ENCODE peak calls at places on chromosomes 2 and 18, in six cellular contexts. W is prostate gland, J is iPS DF 6.9, B is lower lobe of right lung, C is HCT116, E is kidney. L is an unnamed sample. For H3K4me1, the result is how much of the 10 kb centered on the place peaks cover.

GRCh38 chr2:218980800-218981389 is 4.1 kb downstream of the FEV start:
- DNase-seq in W (no peak), J (no peak), B (no peak), C (no peak), E (peak), L (no peak)

GRCh38 chr2:123434681-123435080 is 590.4 kb upstream of the CNTNAP5 start:
- DNase-seq in W (no peak), J (no peak), B (no peak), C (no peak), E (no peak), L (no peak)

GRCh38 chr2:170423919-170424318 is 246.0 kb downstream of the MYO3B start:
- DNase-seq in W (no peak), J (no peak), B (no peak), C (no peak), E (no peak), L (no peak)

GRCh38 chr2:170680172-170680913 is 34.8 kb upstream of the SP5 start:
- DNase-seq in W (no peak), J (no peak), B (no peak), C (no peak), E (no peak), L (no peak)

GRCh38 chr18:41449612-41450011 is 505.4 kb upstream of the PIK3C3 start:
- DNase-seq in W (no peak), J (no peak), B (no peak), C (no peak), E (no peak), L (no peak)

GRCh38 chr2:216546231-216546630 is 47.6 kb downstream of the RPL37A start:
- DNase-seq in W (no peak), J (no peak), B (no peak), C (no peak), E (no peak), L (no peak)

GRCh38 chr2:67880291-67880761 is 182.5 kb downstream of the C1D start:
- DNase-seq in W (peak), J (no peak), B (no peak), C (no peak), E (peak), L (no peak)

GRCh38 chr2:104848526-104848925 is 5.4 kb upstream of the POU3F3 start:
- DNase-seq in W (no peak), J (no peak), B (no peak), C (no peak), E (no peak), L (no peak)

GRCh38 chr2:156589381-156590079 is 153.4 kb downstream of the GPD2 start:
- DNase-seq in W (peak), J (no peak), B (no peak), C (peak), E (no peak), L (peak)

GRCh38 chr2:14642499-14642898 is 10.0 kb downstream of the LRATD1 start:
- DNase-seq in W (no peak), J (no peak), B (no peak), C (no peak), E (no peak), L (no peak)

GRCh38 chr2:26650713-26651457 is 9.7 kb upstream of the CIB4 start:
- DNase-seq in W (no peak), J (no peak), B (no peak), C (no peak), E (no peak), L (no peak)

GRCh38 chr2:143029141-143029540 is 100.1 kb upstream of the ARHGAP15 start:
- DNase-seq in W (no peak), J (no peak), B (no peak), C (no peak), E (no peak), L (no peak)

GRCh38 chr2:24818721-24819167 is 25.5 kb downstream of the CENPO start:
- DNase-seq in W (peak), J (no peak), B (no peak), C (no peak), E (peak), L (peak)

DNA sequence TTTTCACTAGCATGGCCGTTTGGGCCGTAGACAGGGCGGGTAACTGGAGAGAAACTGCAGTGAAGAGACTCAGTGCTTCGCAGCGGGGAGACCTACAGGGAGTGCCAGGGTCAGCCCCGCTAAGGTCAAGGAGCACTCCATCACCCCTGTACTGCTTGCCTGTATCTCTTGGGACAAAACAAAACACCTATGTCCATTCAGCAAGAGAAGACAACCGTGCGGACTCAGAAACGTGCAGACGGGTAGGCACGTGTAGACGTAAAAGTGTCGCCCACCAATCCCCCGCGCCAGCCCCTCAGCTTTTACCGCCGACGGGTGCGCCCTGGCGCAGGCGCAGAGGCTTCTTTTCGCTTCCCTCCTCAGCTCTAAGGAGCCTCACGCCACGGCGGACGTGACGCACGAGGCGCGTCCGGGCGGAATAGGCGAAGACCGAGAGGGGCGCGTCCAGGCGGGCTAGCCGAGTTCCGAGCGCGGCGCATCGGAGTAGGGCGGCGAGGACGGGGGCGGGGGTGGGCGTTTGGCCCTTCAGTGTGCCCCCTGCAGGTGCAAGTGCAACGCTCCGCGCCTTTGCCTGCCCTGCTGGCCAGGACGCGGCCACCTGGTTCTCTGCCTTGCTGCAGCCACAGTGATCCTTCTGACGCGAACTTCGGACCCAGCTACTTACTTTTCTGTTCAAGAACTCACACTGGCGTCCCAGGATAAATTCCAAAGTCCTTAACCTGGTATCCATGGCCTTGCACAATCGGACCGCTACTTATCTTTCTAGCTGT is 3.3 kb upstream of the SOS1 start:
- DNase-seq in W (peak), J (peak), B (peak), C (peak), E (peak), L (peak)
- H3K4me1 ChIP-seq in W (under half), J (under half), B (under half), C (under half), E (under half), L (under half)

GRCh38 chr2:174025271-174026121 is 60.3 kb upstream of the SP3 start:
- DNase-seq in W (peak), J (no peak), B (peak), C (no peak), E (peak), L (peak)

GRCh38 chr2:174027956-174028355 is 62.8 kb upstream of the SP3 start:
- DNase-seq in W (no peak), J (no peak), B (no peak), C (no peak), E (no peak), L (no peak)

GRCh38 chr2:174026122-174026845 is 61.1 kb upstream of the SP3 start:
- DNase-seq in W (no peak), J (no peak), B (no peak), C (no peak), E (no peak), L (no peak)

GRCh38 chr2:174033163-174033550 is 68.0 kb upstream of the SP3 start:
- DNase-seq in W (no peak), J (no peak), B (no peak), C (no peak), E (no peak), L (no peak)

GRCh38 chr2:174028935-174029334 is 63.8 kb upstream of the SP3 start:
- DNase-seq in W (no peak), J (no peak), B (no peak), C (no peak), E (no peak), L (no peak)
- H3K4me1 ChIP-seq in W (under half), J (under half), B (under half), C (under half), E (under half), L (under half)

GRCh38 chr2:28713582-28714292 is 37.9 kb upstream of the PPP1CB start:
- DNase-seq in W (no peak), J (no peak), B (no peak), C (no peak), E (no peak), L (no peak)
- H3K4me1 ChIP-seq in W (under half), J (under half), B (under half), C (under half), E (under half), L (under half)

GRCh38 chr2:174331731-174332606 is 2.8 kb upstream of the SP9 start:
- DNase-seq in W (no peak), J (no peak), B (no peak), C (no peak), E (no peak), L (no peak)
- H3K4me1 ChIP-seq in W (under half), J (under half), B (half or more), C (under half), E (under half), L (under half)

L was measured in adrenal gland.